ENCODE peak calls at places on chromosomes 3 and 15, in four cellular contexts. T, Y, F and L are unnamed samples.

GRCh38 chr3:184154909-184155643 is at the start of gene DVL3:
- DNase-seq in F (peak; percentile 45), T (peak; percentile 85), Y (peak; percentile 68), L (peak; percentile 74)

GRCh38 chr3:192183109-192183508 is 544.2 kb downstream of the FGF12 start:
- DNase-seq in T (no peak), Y (no peak), F (no peak), L (no peak)

GRCh38 chr15:66294932-66295235 is 1.5 kb downstream of the DIS3L start:
- DNase-seq in T (no peak), Y (no peak), F (no peak), L (no peak)

GRCh38 chr15:80599359-80599758 is 95.8 kb upstream of the ABHD17C start:
- DNase-seq in F (peak; percentile 70), Y (no peak), T (no peak), L (no peak)

GRCh38 chr3:37319784-37320183 is 145.4 kb upstream of the LRRFIP2 start:
- DNase-seq in T (no peak), Y (no peak), F (no peak), L (no peak)

GRCh38 chr15:75456710-75457109 is 5.2 kb upstream of the SIN3A start:
- DNase-seq in T (no peak), Y (no peak), F (no peak), L (no peak)

GRCh38 chr3:155032918-155033317 is 47.2 kb upstream of the MME start:
- DNase-seq in T (no peak), Y (no peak), F (no peak), L (no peak)

GRCh38 chr3:128434524-128434923 is 32.2 kb downstream of the DNAJB8 start:
- DNase-seq in F (no peak), T (no peak), Y (no peak), L (no peak)

GRCh38 chr15:31314380-31314779 is 12.3 kb upstream of the KLF13 start:
- DNase-seq in F (no peak), T (no peak), Y (no peak), L (no peak)

GRCh38 chr3:165256554-165256953 is 60.4 kb upstream of the SLITRK3 start:
- DNase-seq in F (peak; percentile 7), Y (no peak), T (no peak), L (no peak)

GRCh38 chr15:20340931-20341661 is 200.5 kb downstream of the GOLGA6L6 start:
- DNase-seq in Y (peak; percentile 56), F (peak; percentile 35), T (peak; percentile 82), L (peak; percentile 81)

GRCh38 chr3:86990734-86991481 is at the start of gene VGLL3:
- DNase-seq in T (peak; percentile 77), F (peak; percentile 86), Y (peak; percentile 82), L (peak; percentile 72)

GRCh38 chr15:67084561-67084960 is 19.2 kb downstream of the SMAD3 start:
- DNase-seq in T (no peak), Y (no peak), F (no peak), L (no peak)

GRCh38 chr3:20039765-20040475 is at the start of gene KAT2B:
- DNase-seq in T (peak; percentile 87), F (peak; percentile 74), Y (peak; percentile 76), L (peak; percentile 84)

GRCh38 chr3:20042331-20042730 is 2.1 kb downstream of the KAT2B start:
- DNase-seq in Y (no peak), T (no peak), F (no peak), L (no peak)

GRCh38 chr3:20040476-20041196 is 390 bp downstream of the KAT2B start:
- DNase-seq in F (peak; percentile 72), Y (peak; percentile 79), T (peak; percentile 76), L (peak; percentile 84)

GRCh38 chr3:20039082-20039764 is 1.0 kb upstream of the KAT2B start:
- DNase-seq in Y (no peak), F (no peak), T (no peak), L (no peak)

DNA sequence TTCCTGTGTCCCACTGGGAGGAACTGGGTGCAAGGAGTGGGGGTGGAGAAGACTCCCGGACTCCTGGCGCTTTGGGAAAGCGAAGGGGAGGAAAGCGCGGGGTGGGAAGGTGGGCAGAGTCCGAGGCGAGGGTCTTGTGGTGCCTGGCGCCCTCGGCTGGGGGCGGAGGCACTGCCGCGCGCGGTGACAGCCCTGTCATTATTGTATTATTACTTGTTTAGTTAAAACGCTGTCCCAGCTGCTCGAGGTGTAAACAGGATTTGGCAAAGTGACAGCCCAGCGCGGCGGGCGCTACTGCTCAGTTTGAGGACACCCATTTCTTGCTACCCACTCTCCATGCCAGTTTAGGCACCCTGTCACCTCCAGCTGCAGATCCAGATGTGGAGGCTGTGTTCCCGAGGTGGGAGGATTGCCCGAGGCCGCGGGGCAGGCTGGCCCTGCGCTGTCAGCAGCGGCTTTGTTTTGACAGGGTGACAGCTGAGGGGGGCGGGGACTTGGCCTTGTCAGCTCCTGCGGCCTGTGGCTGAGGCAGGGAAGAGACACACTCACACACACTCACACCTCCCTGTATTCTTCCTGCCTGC is 1.0 kb downstream of the KAT2B start:
- DNase-seq in T (peak; percentile 88), F (peak; percentile 51), Y (peak; percentile 94), L (peak; percentile 94)
- H3K4me1 ChIP-seq in T (no peaks in the 10 kb centered on the region), F (peaks cover 26% of the 10 kb centered on the region), Y (peaks cover 16% of the 10 kb centered on the region), L (peaks cover 48% of the 10 kb centered on the region)

DNA sequence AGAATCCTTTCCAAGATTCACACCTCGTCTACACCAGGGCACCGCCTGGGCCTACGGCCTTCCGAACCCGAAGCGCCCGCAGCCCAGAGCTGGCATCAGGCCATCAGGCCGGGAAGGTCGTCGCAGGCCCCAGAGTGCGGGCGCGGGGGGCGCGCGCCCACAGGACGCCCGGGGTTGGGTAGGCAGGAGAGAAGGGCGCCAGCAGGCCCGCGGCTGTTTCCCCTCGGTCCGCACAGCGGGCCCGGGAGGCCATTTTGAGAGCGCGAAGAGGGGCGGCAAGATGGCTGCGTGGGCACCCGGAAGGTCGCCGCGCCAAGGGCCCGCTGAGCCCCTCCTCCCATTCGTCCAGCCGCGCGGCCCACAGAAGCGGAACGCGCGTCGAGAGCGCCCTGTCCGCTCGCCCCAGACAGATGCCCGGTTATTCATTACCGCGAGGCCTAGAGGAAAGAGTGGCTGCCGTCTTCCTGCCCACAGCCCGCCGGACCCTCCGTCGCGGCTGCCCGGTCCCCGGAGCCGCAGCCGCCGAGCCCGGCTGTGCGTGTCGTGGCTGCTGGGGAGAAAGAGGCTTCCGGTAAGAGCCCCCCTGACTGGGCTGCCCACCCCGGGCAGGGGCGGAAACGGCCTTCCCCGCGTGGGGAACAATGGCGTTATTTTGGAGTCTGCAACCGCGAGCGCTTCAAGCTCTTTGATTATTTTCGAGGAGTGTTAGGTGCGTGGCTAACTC is 44.2 kb upstream of the POLG start:
- DNase-seq in T (no peak), F (no peak), Y (no peak), L (no peak)
- H3K4me3 ChIP-seq in T (no peak overlapping the region), F (no peak overlapping the region), Y (peak overlapping the region; percentile 50), L (peak overlapping the region; percentile 57)

DNA sequence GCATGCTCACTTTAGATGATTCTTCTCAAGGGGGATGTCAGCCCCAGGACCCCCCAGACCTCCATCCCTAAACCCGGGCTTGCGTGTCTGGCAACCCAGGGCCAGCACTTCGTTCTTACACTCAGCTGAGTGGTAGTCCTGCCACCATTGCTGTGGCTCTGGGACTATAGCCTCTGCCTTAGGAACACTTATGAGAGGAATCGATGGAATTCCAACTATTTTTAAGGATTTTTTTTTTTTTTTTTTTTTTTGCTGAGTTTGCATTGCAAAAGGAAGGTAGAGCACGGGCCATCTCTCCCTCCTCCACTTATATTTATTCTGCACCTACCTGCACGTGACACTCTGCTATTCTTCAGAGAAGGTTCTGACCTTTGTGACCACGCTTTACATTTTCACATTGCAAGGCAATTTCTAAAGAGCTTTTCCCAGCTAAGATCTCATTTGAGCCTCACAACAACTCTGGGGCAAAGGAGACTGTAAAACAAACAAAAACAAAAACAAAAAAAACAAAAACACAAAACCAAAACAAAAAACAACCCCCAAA is 113.9 kb downstream of the LPP start:
- DNase-seq in Y (no peak), F (no peak), T (no peak), L (no peak)
- H3K4me1 ChIP-seq in Y (peaks cover 86% of the 10 kb centered on the region), F (peaks cover 92% of the 10 kb centered on the region), T (peaks cover 7% of the 10 kb centered on the region), L (peaks cover 75% of the 10 kb centered on the region)

DNA sequence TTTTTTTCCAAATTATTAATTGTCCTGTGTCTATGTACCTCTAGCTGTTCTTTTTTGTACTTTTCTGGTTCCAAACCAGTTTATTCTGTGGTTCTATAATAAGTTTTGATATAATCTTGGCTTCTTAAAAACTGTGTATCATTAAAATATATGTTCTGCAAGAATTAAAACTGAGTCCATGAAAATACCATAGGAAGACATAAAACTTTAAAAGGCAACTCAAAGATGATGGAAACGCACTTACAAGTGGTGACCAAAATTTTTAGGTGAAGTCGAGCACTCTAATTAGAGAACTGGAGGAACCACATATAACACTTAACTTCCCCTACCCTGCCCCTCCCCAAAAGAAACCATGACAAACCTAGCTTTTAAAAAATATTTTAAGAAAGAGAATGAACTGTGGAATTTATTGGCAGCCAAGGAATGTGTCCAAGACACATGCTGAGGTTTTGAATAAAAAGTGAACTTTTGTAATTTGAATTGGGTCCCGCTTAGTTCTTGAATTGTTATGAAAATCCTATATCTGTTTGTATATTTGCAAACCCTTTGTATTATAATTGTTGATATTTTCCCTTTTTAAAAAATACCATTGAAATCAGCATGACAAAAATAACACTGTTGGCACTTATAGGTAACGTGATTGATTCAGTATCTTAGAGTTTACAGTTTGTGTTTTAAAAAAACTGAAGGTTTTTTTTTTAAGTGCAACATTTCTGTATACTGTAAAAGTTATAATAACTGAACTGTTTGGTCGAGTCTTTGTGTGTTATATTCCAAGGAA is 7.7 kb downstream of the NR2F2 start:
- DNase-seq in F (no peak), T (no peak), Y (no peak), L (no peak)
- H3K4me3 ChIP-seq in F (peak overlapping the region; percentile 67), T (no peak overlapping the region), Y (peak overlapping the region; percentile 92), L (peak overlapping the region; percentile 87)

DNA sequence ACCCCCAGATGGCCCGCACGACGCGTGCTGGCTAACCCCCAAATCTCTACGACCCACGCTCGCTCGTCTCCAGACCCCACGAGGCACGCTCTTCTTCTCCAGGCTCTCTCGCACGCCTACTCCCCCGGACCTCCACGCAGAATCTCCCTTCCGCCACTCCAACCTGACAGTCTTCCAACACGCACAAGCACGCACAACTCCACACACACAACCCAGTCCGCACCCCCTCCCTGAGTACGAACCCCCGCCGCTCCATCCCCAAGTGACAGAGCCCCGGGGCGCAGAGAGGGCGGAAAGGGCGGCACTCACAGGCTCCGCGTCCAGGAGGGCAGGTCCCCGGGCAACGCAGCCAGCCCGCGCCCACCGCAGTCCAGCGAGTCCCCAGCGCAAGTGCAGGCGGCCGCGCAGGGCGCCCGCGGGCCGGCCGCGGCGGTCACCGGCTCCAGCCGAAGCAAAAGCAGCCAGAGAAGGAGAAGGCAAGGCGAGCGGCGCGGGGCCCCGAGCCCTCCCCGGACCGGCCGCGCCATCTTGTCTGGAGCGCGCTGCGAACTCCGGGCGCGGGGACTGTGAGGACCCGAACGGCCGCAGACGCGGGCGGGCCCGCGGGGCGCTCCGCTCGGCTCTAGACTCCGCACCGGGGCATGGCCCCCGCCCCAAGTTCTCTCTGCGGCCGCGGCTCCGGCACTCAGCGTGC is 794 bp downstream of the LRIG1 start:
- DNase-seq in F (no peak), Y (no peak), T (peak; percentile 60), L (peak; percentile 45)
- H3K4me1 ChIP-seq in F (peaks cover 22% of the 10 kb centered on the region), Y (peaks cover 21% of the 10 kb centered on the region), T (peaks cover 8% of the 10 kb centered on the region), L (peaks cover 52% of the 10 kb centered on the region)

GRCh38 chr3:44339990-44340389 is 1.4 kb downstream of the TCAIM start:
- DNase-seq in T (no peak), F (no peak), Y (no peak), L (no peak)
- H3K4me3 ChIP-seq in T (no peak overlapping the region), F (peak overlapping the region; percentile 73), Y (peak overlapping the region; percentile 88), L (peak overlapping the region; percentile 73)

GRCh38 chr3:45987368-45988099 is 8.1 kb downstream of the FYCO1 start:
- DNase-seq in T (no peak), Y (peak; percentile 68), F (no peak), L (no peak)

GRCh38 chr3:45991341-45991740 is 4.3 kb downstream of the FYCO1 start:
- DNase-seq in Y (no peak), T (no peak), F (no peak), L (no peak)

GRCh38 chr3:45988100-45988761 is 7.4 kb downstream of the FYCO1 start:
- DNase-seq in Y (no peak), F (no peak), T (no peak), L (no peak)

GRCh38 chr3:45986303-45986982 is 9.2 kb downstream of the FYCO1 start:
- DNase-seq in F (peak; percentile 83), Y (peak; percentile 51), T (peak; percentile 81), L (peak; percentile 71)

GRCh38 chr3:45988804-45989203 is 6.8 kb downstream of the FYCO1 start:
- DNase-seq in Y (no peak), T (no peak), F (no peak), L (no peak)
- H3K4me1 ChIP-seq in Y (peaks cover 91% of the 10 kb centered on the region), T (peaks cover 55% of the 10 kb centered on the region), F (peaks cover 43% of the 10 kb centered on the region), L (peaks cover 97% of the 10 kb centered on the region)